ENCODE peak calls at places on chromosomes 3 and 15, in four cellular contexts. Q is HepG2, C is WTC11, T is K562. W is an unnamed sample.

GRCh38 chr15:87461621-87462020 is 794.9 kb downstream of the NTRK3 start:
- DNase-seq in Q (no peak), C (no peak), T (no peak), W (no peak)

GRCh38 chr15:32774022-32774421 is 56.2 kb downstream of the GREM1 start:
- DNase-seq in Q (peak; percentile 38), C (no peak), T (no peak), W (no peak)

GRCh38 chr3:4398906-4399305 is 68.2 kb downstream of the SUMF1 start:
- DNase-seq in Q (no peak), C (no peak), T (no peak), W (no peak)

GRCh38 chr15:71052356-71052755 is 62.9 kb upstream of the THSD4 start:
- DNase-seq in Q (no peak), C (no peak), T (no peak), W (no peak)

GRCh38 chr3:16849240-16849639 is 35.5 kb upstream of the PLCL2 start:
- DNase-seq in Q (no peak), C (peak; percentile 18), T (no peak), W (no peak)

GRCh38 chr3:151316267-151316991 is at the start of gene GPR87:
- DNase-seq in Q (no peak), C (no peak), T (no peak), W (no peak)

GRCh38 chr3:151393146-151393831 is 8.7 kb upstream of the P2RY12 start:
- DNase-seq in Q (no peak), C (no peak), T (no peak), W (no peak)

GRCh38 chr3:168248383-168249047 is 152.8 kb upstream of the GOLIM4 start:
- DNase-seq in Q (no peak), C (peak; percentile 51), T (no peak), W (peak; percentile 48)

GRCh38 chr3:154851644-154852043 is 228.5 kb upstream of the MME start:
- DNase-seq in Q (no peak), C (no peak), T (no peak), W (no peak)

GRCh38 chr15:53558384-53558783 is 201.1 kb downstream of the WDR72 start:
- DNase-seq in Q (no peak), C (no peak), T (no peak), W (no peak)

GRCh38 chr3:53303549-53303948 is 43.8 kb downstream of the DCP1A start:
- DNase-seq in Q (no peak), C (no peak), T (no peak), W (no peak)

GRCh38 chr15:67114046-67114445 is 48.6 kb downstream of the SMAD3 start:
- DNase-seq in Q (no peak), C (no peak), T (no peak), W (no peak)

DNA sequence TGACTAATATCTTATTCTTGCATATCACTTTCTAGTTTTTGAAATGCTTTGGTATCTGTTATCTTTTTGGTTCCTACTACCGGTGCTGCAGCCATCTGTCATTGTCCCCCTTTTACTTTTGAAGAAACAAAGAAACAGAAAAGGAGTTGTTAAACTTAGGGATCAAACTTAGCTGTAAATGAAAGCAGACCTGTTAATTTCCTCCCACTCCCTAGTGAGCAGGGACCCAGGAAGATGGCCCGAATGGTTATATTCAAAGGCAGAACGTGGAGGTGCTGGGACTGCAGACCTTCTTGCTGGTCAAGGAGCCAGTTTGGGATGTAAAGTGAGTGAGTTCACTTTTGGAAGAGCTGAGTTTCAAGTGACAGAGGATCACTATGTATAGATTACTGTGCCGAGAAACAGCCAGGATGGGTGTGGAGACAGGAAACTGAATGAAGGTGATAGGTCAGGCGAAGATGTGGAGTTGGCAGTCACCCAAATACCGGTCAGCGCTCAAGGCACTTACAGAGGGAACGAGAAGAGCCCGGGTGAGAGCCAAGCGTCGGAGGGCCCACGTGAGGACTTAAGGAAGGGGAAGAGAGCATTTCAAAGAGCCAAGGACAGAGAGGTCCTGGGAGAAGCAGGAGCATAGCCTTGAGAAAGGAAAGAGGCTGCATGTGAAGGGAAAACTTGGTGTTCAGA is 20.1 kb downstream of the KBTBD8 start:
- DNase-seq in Q (no peak), C (no peak), T (peak; percentile 57), W (peak; percentile 12)
- TF ChIP-seq ELF4 in Q (no peak), C (no peak), T (no peak), W (no peak)

GRCh38 chr3:22141769-22142168 is 390.8 kb upstream of the ZNF385D start:
- DNase-seq in Q (no peak), C (no peak), T (no peak), W (no peak)
- TF ChIP-seq ELF4 in Q (no peak), C (no peak), T (no peak), W (no peak)

GRCh38 chr3:22981176-22981575 is 222.0 kb upstream of the UBE2E2 start:
- DNase-seq in Q (no peak), C (no peak), T (no peak), W (no peak)
- TF ChIP-seq ELF4 in Q (no peak), C (no peak), T (no peak), W (no peak)

GRCh38 chr15:49093252-49094105 is 47.2 kb upstream of the SECISBP2L start:
- DNase-seq in Q (no peak), C (no peak), T (no peak), W (no peak)

GRCh38 chr15:49094923-49095322 is 48.7 kb upstream of the SECISBP2L start:
- DNase-seq in Q (no peak), C (no peak), T (no peak), W (no peak)

GRCh38 chr15:49101536-49101935 is 53.9 kb downstream of the COPS2 start:
- DNase-seq in Q (no peak), C (no peak), T (no peak), W (no peak)

DNA sequence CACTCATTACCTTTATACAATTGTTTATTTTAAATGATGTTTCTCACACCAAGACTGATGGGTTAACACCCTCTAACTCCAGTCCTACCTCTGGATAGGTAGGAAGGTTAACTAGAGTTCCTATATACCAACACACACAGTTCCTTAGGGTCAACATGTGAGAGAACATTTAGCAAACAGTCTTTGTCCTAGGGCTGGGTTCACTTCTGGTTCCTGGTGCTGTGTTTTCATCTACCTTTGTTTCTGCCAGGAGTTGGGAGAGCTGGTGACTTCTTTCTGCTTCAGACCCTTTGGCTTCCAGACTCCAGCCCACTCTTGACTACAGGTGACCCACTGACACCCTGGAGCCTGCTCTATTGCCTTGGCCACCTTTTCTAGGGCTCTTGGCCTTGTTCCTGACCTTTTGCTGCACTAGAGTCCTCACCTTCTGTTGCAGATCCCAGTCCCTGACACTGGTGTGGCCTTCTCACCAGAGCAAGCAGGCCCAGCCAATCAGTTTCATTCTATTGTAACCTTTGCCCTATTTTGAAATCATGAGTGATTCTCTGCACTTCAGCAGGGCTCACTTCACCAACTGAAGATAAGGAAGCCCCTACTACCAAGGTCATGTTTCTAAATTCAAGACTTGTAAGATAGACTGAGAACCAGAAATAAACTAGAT is 50.0 kb upstream of the SECISBP2L start:
- DNase-seq in Q (peak; percentile 70), C (no peak), T (no peak), W (no peak)
- TF ChIP-seq ELF4 in Q (no peak), C (no peak), T (no peak), W (no peak)

DNA sequence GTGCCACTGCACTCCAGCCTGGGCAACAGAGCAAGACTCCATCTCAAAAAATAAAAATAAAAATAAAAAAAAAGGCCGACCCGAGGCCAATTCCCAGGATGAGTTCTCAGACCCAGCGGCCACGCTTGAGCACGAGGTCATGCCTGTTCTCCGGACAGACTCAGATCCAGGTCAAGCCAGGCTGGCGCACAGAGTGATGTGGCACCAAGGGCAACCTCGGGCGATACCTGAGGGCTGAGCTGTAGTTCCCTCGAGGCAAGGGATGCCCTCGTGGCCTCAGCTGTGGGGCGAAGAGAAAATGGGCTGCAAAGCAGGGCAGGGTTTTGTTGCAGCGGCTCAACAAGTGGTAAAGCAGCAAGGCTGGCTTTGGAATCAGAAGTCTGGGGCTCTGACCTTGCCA is 77.3 kb downstream of the C3orf70 start:
- DNase-seq in Q (no peak), C (no peak), T (no peak), W (no peak)
- TF ChIP-seq ELF4 in Q (no peak), C (no peak), T (no peak), W (no peak)

W was measured in HEK293T.